ENCODE peak calls at places on chromosomes 12 and 14, in four cellular contexts. Z is T-helper 1 cell, H is T47D, Y is A549. Q is an unnamed sample.

GRCh38 chr14:78848234-78848820 is 678.2 kb downstream of the NRXN3 start:
- DNase-seq in Z (no peak), H (peak; percentile 80), Y (peak; percentile 18), Q (no peak)

GRCh38 chr12:122203968-122204828 is 689 bp downstream of the B3GNT4 start:
- DNase-seq in Z (peak; percentile 23), H (no peak), Y (no peak), Q (no peak)

GRCh38 chr14:70188292-70188607 is 501 bp downstream of the SLC8A3 start:
- DNase-seq in Z (no peak), H (no peak), Y (no peak), Q (no peak)

GRCh38 chr14:90578283-90578985 is 181.6 kb downstream of the CALM1 start:
- DNase-seq in Z (no peak), H (no peak), Y (no peak), Q (no peak)

GRCh38 chr14:81400202-81400678 is at the start of gene STON2:
- DNase-seq in Z (no peak), H (peak; percentile 55), Y (peak; percentile 16), Q (no peak)

GRCh38 chr12:105812356-105812755 is 326.4 kb downstream of the NUAK1 start:
- DNase-seq in Z (no peak), H (no peak), Y (no peak), Q (no peak)

GRCh38 chr12:19643635-19644034 is 204.3 kb downstream of the AEBP2 start:
- DNase-seq in Z (no peak), H (peak; percentile 61), Y (peak; percentile 16), Q (no peak)

GRCh38 chr12:31702047-31702446 is 26.8 kb downstream of the AMN1 start:
- DNase-seq in Z (no peak), H (peak; percentile 52), Y (no peak), Q (no peak)

GRCh38 chr12:108381793-108382436 is 42.8 kb upstream of the CMKLR1 start:
- DNase-seq in Z (no peak), H (peak; percentile 41), Y (no peak), Q (no peak)

GRCh38 chr12:81034926-81035325 is 43.0 kb upstream of the ACSS3 start:
- DNase-seq in Z (no peak), H (no peak), Y (no peak), Q (no peak)

Q was measured in T-helper 17 cell.